ENCODE peak calls at places on chromosomes 6 and 20, in four cellular contexts. Y is aorta, A is testis, K is Karpas-422. B is an unnamed sample.

GRCh38 chr6:44226368-44227137 is 3.2 kb downstream of the SLC29A1 start:
- DNase-seq in K (no peak), A (peak), Y (peak), B (no peak)

GRCh38 chr20:37567671-37568588 is 40.3 kb upstream of the BLCAP start:
- DNase-seq in Y (no peak), K (no peak), A (peak), B (no peak)

GRCh38 chr6:89212472-89212871 is 4.7 kb downstream of the GABRR1 start:
- DNase-seq in K (no peak), Y (no peak), A (no peak), B (no peak)

GRCh38 chr20:24096256-24096655 is 107.7 kb upstream of the GGTLC1 start:
- DNase-seq in K (no peak), Y (no peak), A (no peak), B (no peak)

GRCh38 chr20:35467339-35468224 is 12.2 kb downstream of the CEP250 start:
- DNase-seq in A (no peak), K (no peak), Y (no peak), B (no peak)

GRCh38 chr20:2751868-2752630 is 48.4 kb downstream of the CPXM1 start:
- DNase-seq in K (peak), Y (no peak), A (no peak), B (no peak)

GRCh38 chr6:154466139-154466538 is 44.3 kb downstream of the CNKSR3 start:
- DNase-seq in A (no peak), K (no peak), Y (no peak), B (no peak)

GRCh38 chr6:91812596-91813274 is 1225.9 kb upstream of the MAP3K7 start:
- DNase-seq in Y (no peak), K (no peak), A (no peak), B (no peak)

GRCh38 chr6:149334201-149334600 is 16.7 kb downstream of the TAB2 start:
- DNase-seq in K (no peak), A (no peak), Y (no peak), B (no peak)

GRCh38 chr20:57482796-57483195 is 42.1 kb downstream of the CTCFL start:
- DNase-seq in Y (no peak), K (no peak), A (no peak), B (no peak)

GRCh38 chr6:136230219-136230980 is 19.7 kb downstream of the MTFR2 start:
- DNase-seq in A (no peak), K (no peak), Y (no peak), B (no peak)

GRCh38 chr6:43785220-43785752 is 15.3 kb downstream of the VEGFA start:
- DNase-seq in K (no peak), A (no peak), Y (no peak), B (no peak)

GRCh38 chr20:6213311-6213710 is 90.5 kb upstream of the FERMT1 start:
- DNase-seq in Y (no peak), K (no peak), A (peak), B (no peak)

GRCh38 chr6:21441386-21441785 is 152.2 kb upstream of the SOX4 start:
- DNase-seq in Y (no peak), K (no peak), A (no peak), B (peak)

GRCh38 chr6:1477432-1478090 is 88.2 kb downstream of the FOXF2 start:
- DNase-seq in A (no peak), Y (no peak), K (no peak), B (no peak)

GRCh38 chr6:134394141-134394648 is 76.3 kb upstream of the SGK1 start:
- DNase-seq in Y (no peak), K (no peak), A (no peak), B (no peak)

GRCh38 chr6:3119040-3119723 is 671 bp downstream of the BPHL start:
- DNase-seq in Y (no peak), A (peak), K (peak), B (no peak)

GRCh38 chr6:132391391-132392291 is 9.6 kb downstream of the MOXD1 start:
- DNase-seq in K (no peak), Y (no peak), A (no peak), B (no peak)

GRCh38 chr20:50582591-50583234 is 72.5 kb downstream of the PTPN1 start:
- DNase-seq in A (no peak), Y (peak), K (no peak), B (no peak)

GRCh38 chr20:39756828-39757227 is 794.7 kb downstream of the DHX35 start:
- DNase-seq in K (no peak), A (no peak), Y (no peak), B (no peak)

GRCh38 chr6:162203287-162203686 is 524.3 kb downstream of the PRKN start:
- DNase-seq in Y (no peak), A (no peak), K (no peak), B (no peak)

GRCh38 chr6:154602296-154602695 is 91.8 kb upstream of the CNKSR3 start:
- DNase-seq in K (no peak), A (no peak), Y (no peak), B (no peak)

GRCh38 chr6:21204951-21205350 is 388.6 kb upstream of the SOX4 start:
- DNase-seq in A (no peak), Y (no peak), K (no peak), B (no peak)

GRCh38 chr6:68059894-68060293 is 575.2 kb upstream of the ADGRB3 start:
- DNase-seq in A (no peak), K (no peak), Y (no peak), B (no peak)

GRCh38 chr20:14712302-14712739 is 374.9 kb upstream of the FLRT3 start:
- DNase-seq in A (no peak), Y (no peak), K (no peak), B (no peak)

GRCh38 chr20:8020314-8021079 is 936 bp upstream of the TMX4 start:
- DNase-seq in K (peak), A (no peak), Y (no peak), B (peak)

GRCh38 chr20:13200767-13201500 is 20.1 kb upstream of the ISM1 start:
- DNase-seq in K (no peak), Y (no peak), A (no peak), B (no peak)

GRCh38 chr6:45504947-45505346 is 127.2 kb upstream of the SUPT3H start:
- DNase-seq in K (no peak), A (no peak), Y (no peak), B (no peak)

GRCh38 chr6:27922949-27923348 is 10.8 kb upstream of the OR2B2 start:
- DNase-seq in K (no peak), A (no peak), Y (no peak), B (no peak)

GRCh38 chr6:28738396-28738765 is 185.4 kb downstream of the TRIM27 start:
- DNase-seq in A (no peak), Y (no peak), K (no peak), B (no peak)

GRCh38 chr6:150546457-150546856 is 53.2 kb upstream of the PLEKHG1 start:
- DNase-seq in A (no peak), Y (no peak), K (no peak), B (no peak)

GRCh38 chr6:26222587-26222986 is 135.4 kb downstream of the HFE start:
- DNase-seq in A (no peak), Y (no peak), K (no peak), B (no peak)

GRCh38 chr6:35601331-35602132 is 87.2 kb downstream of the FKBP5 start:
- DNase-seq in Y (no peak), A (peak), K (no peak), B (peak)

GRCh38 chr6:52013035-52013434 is 74.4 kb downstream of the PKHD1 start:
- DNase-seq in A (no peak), Y (no peak), K (no peak), B (no peak)

GRCh38 chr6:66771626-66772025 is 1064.6 kb upstream of the EYS start:
- DNase-seq in Y (no peak), K (no peak), A (no peak), B (no peak)

GRCh38 chr20:60101201-60101893 is 143.1 kb downstream of the CDH26 start:
- DNase-seq in K (no peak), Y (no peak), A (no peak), B (no peak)

GRCh38 chr20:63706852-63707557 is 771 bp downstream of the ARFRP1 start:
- DNase-seq in K (peak), A (peak), Y (peak), B (peak)

GRCh38 chr6:165637591-165637990 is 25.4 kb downstream of the PDE10A start:
- DNase-seq in Y (no peak), K (no peak), A (no peak), B (no peak)
- H3K4me3 ChIP-seq in Y (no peak), K (no peak), A (no peak), B (no peak)

DNA sequence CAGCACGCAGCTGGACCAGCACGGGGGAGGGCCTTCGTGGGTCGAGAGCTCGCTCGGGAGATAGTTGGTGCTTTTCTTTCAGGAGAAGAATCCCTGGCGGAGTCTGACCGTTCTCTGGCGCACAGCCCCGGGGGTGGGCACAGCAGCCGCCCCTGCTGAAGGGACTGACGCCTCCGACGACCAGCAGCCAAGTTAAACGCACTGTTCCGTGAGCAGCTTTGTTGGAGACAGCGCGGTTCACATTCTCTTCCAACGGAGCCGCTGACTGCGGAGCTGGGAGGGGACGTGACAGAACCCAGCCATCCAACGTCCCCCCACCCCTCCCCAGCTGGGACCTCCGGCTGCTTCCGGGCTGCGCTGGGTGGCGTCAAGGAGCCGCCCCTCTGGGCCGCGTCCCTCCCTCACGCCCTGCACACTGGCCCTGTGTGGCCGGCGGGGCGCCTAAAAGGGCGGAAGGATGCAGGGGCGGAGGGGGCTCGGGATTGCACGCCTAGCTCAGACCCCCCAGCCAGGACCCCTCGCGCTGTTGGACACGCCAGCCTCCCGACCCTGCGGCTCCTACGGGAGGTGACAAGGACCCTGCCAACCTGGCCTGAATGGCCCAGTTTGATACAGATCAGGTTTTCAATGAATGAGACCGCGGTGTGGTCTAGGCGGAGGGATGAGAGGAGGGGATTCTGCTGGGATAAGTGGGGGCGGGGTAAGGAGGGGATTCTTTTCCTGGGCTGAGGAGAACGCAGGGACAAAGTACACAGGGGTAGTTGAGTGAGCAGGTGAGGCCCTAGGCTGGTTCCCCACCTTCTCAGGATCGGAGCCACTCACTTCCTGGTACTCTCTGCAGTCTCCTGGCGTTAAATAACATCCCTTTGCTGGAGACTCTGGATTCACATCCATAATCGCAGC is 36.4 kb upstream of the KHDC1 start:
- DNase-seq in A (peak), K (no peak), Y (peak), B (no peak)
- H3K4me3 ChIP-seq in A (peak), K (no peak), Y (peak), B (no peak)

DNA sequence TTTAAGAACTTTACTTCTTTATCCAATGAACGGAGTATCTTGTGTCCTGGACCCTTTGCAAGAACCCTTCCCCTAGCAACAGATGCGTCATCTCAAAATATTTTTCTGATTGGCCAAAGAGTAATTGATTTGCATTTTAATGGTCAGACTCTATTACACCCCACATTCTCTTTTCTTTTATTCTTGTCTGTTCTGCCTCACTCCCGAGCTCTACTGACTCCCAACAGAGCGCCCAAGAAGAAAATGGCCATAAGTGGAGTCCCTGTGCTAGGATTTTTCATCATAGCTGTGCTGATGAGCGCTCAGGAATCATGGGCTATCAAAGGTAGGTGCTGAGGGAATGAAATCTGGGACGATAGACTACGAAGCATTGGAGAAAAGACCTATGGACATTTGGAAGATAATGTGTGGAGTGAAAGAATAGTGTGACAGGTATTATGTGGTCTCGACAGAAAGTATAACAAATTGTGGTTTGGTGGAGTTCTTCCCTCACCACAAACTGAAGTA is at the start of gene HLA-DRA:
- DNase-seq in K (peak), A (no peak), Y (no peak), B (peak)
- H3K4me3 ChIP-seq in K (peak), A (peak), Y (no peak), B (no peak)

DNA sequence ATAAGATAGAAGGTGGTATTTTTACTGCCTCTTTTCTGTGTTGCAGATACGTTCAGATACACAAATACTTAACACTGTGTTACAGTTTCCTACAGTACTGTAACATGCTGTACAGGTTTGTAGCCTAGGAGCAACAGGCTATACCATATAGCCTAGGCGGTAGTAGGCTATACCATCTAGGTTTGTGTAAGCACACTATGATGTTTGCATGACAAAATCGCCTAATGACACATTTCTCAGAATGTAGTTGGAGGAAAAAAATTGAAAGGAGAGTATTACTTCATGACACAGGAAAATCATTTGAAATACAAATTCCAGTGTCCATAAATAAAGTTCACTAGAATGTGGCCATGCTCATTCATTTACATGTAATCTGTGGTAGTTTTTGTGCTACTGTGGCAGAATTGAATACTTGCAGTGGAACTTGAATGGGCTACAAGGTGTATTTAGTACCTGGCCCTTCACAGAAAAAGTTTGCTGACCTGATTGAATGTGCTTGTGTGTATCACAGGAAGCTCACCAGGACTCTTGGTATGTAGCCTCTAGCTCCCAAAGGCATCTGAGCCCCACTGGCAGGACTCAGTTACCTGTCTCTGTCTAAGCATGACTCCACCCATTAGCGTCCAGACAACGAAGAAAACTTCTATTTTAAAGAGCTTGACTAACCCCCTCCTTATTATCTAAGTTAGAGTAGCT is 18.8 kb downstream of the TOP1 start:
- DNase-seq in A (no peak), Y (no peak), K (peak), B (no peak)
- H3K4me3 ChIP-seq in A (no peak), Y (no peak), K (peak), B (no peak)

DNA sequence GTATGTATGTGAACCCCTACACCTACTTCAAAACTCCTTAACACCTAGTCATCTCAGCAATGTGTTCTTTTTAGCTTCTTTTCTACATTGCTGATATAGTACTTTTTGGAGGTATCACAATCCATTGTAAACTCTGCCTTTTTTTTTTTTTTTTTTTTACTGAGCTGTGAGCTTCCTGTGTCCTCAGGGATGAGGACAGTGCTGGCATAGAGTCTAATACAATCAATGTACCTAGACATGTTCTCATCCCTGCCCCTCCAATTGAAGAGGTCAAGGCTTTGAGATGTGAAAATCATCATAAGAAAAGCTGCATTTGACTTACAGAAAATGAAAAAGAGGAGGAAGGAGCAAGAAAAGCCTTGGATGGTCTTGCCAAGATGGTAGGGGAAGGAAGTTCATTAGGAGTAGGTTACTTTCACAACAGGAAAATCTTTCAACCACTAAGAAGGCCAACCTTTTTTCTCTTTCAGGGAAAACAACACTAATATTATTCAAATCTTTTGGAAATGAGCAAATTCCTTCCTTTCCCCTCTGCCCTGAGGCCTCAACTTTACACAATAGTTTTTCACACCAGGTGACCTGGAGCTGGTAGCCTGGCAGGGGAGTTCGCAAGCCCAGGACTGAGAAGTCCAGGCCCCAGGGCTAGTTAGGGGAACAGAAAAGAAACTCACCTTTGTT is 2.8 kb upstream of the JARID2 start:
- DNase-seq in A (no peak), K (no peak), Y (no peak), B (no peak)
- H3K4me3 ChIP-seq in A (no peak), K (no peak), Y (no peak), B (no peak)

GRCh38 chr6:42049116-42049809 is 1.1 kb upstream of the TAF8 start:
- DNase-seq in A (no peak), K (no peak), Y (peak), B (no peak)
- H3K4me3 ChIP-seq in A (peak), K (peak), Y (no peak), B (peak)

GRCh38 chr20:20196610-20197009 is 144.3 kb downstream of the CFAP61 start:
- DNase-seq in A (no peak), Y (no peak), K (peak), B (no peak)

GRCh38 chr20:20199338-20200160 is 147.2 kb downstream of the CFAP61 start:
- DNase-seq in K (peak), Y (no peak), A (no peak), B (no peak)

GRCh38 chr20:20198011-20198410 is 145.7 kb downstream of the CFAP61 start:
- DNase-seq in K (no peak), Y (no peak), A (no peak), B (no peak)

GRCh38 chr20:20192366-20192765 is 140.0 kb downstream of the CFAP61 start:
- DNase-seq in A (no peak), K (no peak), Y (no peak), B (no peak)

GRCh38 chr20:20195011-20195705 is 142.8 kb downstream of the CFAP61 start:
- DNase-seq in Y (no peak), A (no peak), K (peak), B (no peak)
- H3K4me3 ChIP-seq in Y (no peak), A (no peak), K (no peak), B (no peak)

GRCh38 chr6:62283828-62284411 is 2.1 kb downstream of the KHDRBS2 start:
- DNase-seq in Y (no peak), K (peak), A (peak), B (peak)

GRCh38 chr6:62283359-62283758 is 2.7 kb downstream of the KHDRBS2 start:
- DNase-seq in A (no peak), Y (no peak), K (no peak), B (no peak)

GRCh38 chr6:62286470-62286843 is 432 bp upstream of the KHDRBS2 start:
- DNase-seq in A (no peak), Y (no peak), K (no peak), B (no peak)

GRCh38 chr6:62284725-62285124 is 1.3 kb downstream of the KHDRBS2 start:
- DNase-seq in K (peak), A (no peak), Y (no peak), B (no peak)

DNA sequence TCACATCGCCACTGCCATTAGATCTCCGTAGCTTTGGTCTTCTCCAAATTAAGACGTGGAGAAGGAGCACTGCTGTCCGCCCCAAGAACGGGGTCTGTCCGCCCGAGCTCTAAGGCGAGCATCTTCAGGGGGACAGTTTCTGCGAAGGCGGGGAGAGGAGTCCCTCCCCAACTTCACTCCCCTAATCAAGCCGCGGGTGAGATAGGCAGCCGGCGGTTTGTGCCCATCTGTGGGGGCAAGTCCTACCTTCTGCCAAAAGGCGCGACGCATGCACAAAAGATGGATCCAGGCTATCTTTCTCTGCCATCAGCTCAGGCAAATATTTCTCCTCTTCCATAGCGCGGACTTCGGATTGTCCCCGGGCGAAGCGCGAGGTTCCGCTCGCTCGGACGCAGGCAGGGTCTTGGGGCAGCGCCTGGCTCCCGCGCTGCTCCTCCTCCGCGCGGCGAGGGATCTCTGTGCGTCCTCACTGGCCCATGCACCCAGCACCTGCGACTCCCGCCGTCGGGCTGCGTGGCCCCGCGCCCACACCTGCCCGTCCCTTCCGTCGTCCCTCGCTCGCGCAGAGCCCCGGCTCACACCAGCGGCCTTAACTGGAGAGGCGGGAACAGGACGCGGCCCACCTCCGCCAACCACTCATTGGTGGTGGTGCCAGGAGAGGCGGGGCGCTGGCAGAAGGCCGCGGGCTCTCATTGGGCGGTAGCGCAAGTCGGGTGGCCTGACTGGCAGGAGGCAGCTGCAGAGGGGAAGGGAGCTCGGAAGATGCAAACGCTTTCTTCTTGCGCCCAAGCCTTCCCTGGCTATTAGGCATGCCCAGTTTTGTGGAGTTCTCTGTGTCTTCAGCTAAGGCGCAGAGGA is at the start of gene KHDRBS2:
- DNase-seq in Y (peak), A (peak), K (peak), B (no peak)
- H3K4me3 ChIP-seq in Y (no peak), A (peak), K (peak), B (no peak)